ENCODE peak calls at places on chromosomes 4 and X, in nine cellular contexts. K is astrocyte of the spinal cord, A is BJ, G is A673, U is kidney epithelial cell, D is fibroblast of pulmonary artery, T is tibial artery, J is fibroblast of mammary gland, Z is aorta. E is an unnamed sample.

GRCh38 chr4:4735870-4736269 is 123.6 kb upstream of the MSX1 start:
- DNase-seq in K (peak), A (no peak), G (no peak), U (no peak), D (peak), T (no peak), J (peak), Z (no peak), E (no peak)

GRCh38 chr4:142414336-142414945 is 431.7 kb downstream of the INPP4B start:
- DNase-seq in K (no peak), A (no peak), G (peak), U (no peak), D (peak), T (no peak), J (no peak), Z (no peak), E (no peak)

GRCh38 chrX:109336141-109336540 is 145.7 kb downstream of the GUCY2F start:
- DNase-seq in K (no peak), A (no peak), G (no peak), U (no peak), D (no peak), T (no peak), J (no peak), Z (no peak), E (no peak)

GRCh38 chr4:41839945-41840854 is 91.7 kb upstream of the PHOX2B start:
- DNase-seq in K (no peak), A (no peak), G (no peak), U (no peak), D (no peak), T (no peak), J (no peak), Z (no peak), E (no peak)

GRCh38 chr4:16579866-16580265 is 318.6 kb downstream of the LDB2 start:
- DNase-seq in K (peak), A (no peak), G (no peak), U (peak), D (no peak), T (no peak), J (peak), Z (no peak), E (no peak)

GRCh38 chr4:37244583-37245390 is at the start of gene NWD2:
- DNase-seq in K (peak), A (no peak), G (peak), U (no peak), D (peak), T (no peak), J (no peak), Z (no peak), E (no peak)

GRCh38 chrX:5644786-5645185 is 583.9 kb downstream of the NLGN4X start:
- DNase-seq in K (no peak), A (no peak), G (no peak), U (no peak), D (no peak), T (no peak), J (no peak), Z (no peak), E (no peak)

GRCh38 chrX:67613366-67613765 is 69.5 kb downstream of the AR start:
- DNase-seq in K (no peak), A (no peak), G (no peak), U (no peak), D (peak), T (no peak), J (peak), Z (no peak), E (no peak)

GRCh38 chr4:150784305-150784704 is 202.4 kb downstream of the MAB21L2 start:
- DNase-seq in K (no peak), A (no peak), G (no peak), U (no peak), D (no peak), T (no peak), J (no peak), Z (no peak), E (no peak)

GRCh38 chr4:40844261-40844660 is 94.5 kb downstream of the NSUN7 start:
- DNase-seq in K (no peak), A (no peak), G (no peak), U (no peak), D (no peak), T (no peak), J (no peak), Z (no peak), E (no peak)

GRCh38 chrX:123648028-123648810 is 84.6 kb downstream of the THOC2 start:
- DNase-seq in K (peak), A (no peak), G (peak), U (peak), D (peak), T (no peak), J (peak), Z (no peak), E (no peak)

GRCh38 chrX:78199851-78200250 is 60.4 kb upstream of the TAF9B start:
- DNase-seq in K (peak), A (no peak), G (peak), U (no peak), D (peak), T (no peak), J (peak), Z (no peak), E (no peak)

GRCh38 chr4:119139822-119140252 is 4.2 kb downstream of the MYOZ2 start:
- DNase-seq in K (no peak), A (no peak), G (no peak), U (no peak), D (no peak), T (no peak), J (no peak), Z (no peak), E (no peak)

GRCh38 chrX:75546724-75547123 is 23.9 kb upstream of the ZDHHC15 start:
- DNase-seq in K (no peak), A (no peak), G (no peak), U (no peak), D (no peak), T (no peak), J (no peak), Z (no peak), E (no peak)
- H3K4me3 ChIP-seq in K (no peak), A (no peak), G (no peak), U (no peak), D (no peak), T (no peak), J (no peak), Z (no peak), E (no peak)

GRCh38 chr4:102342404-102343074 is 2.7 kb downstream of the SLC39A8 start:
- DNase-seq in K (no peak), A (no peak), G (no peak), U (no peak), D (no peak), T (no peak), J (no peak), Z (no peak), E (no peak)
- H3K4me3 ChIP-seq in K (no peak), A (no peak), G (no peak), U (no peak), D (no peak), T (no peak), J (no peak), Z (no peak), E (no peak)

GRCh38 chrX:13013353-13014110 is 30.9 kb downstream of the FAM9C start:
- DNase-seq in K (no peak), A (no peak), G (peak), U (no peak), D (peak), T (peak), J (peak), Z (no peak), E (no peak)
- H3K4me3 ChIP-seq in K (no peak), A (no peak), G (no peak), U (no peak), D (no peak), T (no peak), J (no peak), Z (no peak), E (no peak)

DNA sequence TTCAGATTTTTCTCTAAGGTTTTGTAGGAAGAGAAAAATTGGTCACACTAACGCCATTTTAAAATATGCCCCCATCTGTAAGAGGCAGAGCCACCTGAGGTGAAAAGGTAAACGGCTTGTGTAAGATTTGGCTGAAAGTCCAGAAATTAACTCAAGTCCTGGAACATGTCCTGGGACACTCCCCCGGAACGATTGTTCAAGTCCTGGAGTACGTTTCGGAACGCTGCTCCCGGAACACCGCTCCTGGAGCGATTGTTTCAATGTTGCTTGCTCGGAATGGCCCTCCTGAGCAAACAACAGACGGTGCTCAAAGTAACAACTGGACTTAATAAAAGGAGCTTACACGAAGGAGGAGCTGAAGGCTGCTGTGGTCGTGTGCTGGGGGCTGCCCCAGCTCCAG is 796.5 kb upstream of the SLIT2 start:
- DNase-seq in K (no peak), A (no peak), G (no peak), U (no peak), D (no peak), T (no peak), J (no peak), Z (no peak), E (no peak)
- H3K4me3 ChIP-seq in K (no peak), A (no peak), G (no peak), U (no peak), D (no peak), T (no peak), J (peak), Z (no peak), E (no peak)

DNA sequence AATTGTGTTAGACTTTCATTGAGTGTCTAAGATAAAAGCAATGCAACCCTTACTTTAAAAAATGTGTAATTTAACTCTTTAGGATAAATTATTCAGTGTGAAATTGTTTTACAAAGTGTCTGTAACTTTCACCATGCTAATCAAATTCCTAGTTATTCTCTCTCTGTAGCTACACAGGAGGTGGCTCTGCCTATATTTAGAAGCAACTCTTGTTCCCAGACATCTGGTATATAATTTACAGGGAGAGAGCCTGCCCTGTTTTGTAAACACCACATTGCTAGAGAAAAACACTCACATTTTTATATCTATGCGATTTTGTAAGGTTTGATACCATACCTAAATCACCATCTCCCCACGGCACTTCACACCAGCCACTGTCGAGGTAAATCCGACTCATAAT is 35.4 kb upstream of the SPATA4 start:
- DNase-seq in K (peak), A (no peak), G (no peak), U (no peak), D (no peak), T (no peak), J (no peak), Z (no peak), E (no peak)
- H3K4me3 ChIP-seq in K (no peak), A (no peak), G (no peak), U (no peak), D (no peak), T (no peak), J (no peak), Z (no peak), E (peak)

GRCh38 chr4:110619401-110620247 is 3.3 kb downstream of the PITX2 start:
- DNase-seq in K (no peak), A (no peak), G (no peak), U (no peak), D (no peak), T (no peak), J (no peak), Z (no peak), E (no peak)
- H3K4me3 ChIP-seq in K (no peak), A (no peak), G (no peak), U (no peak), D (no peak), T (no peak), J (no peak), Z (no peak), E (peak)

GRCh38 chr4:185774076-185774731 is 37.8 kb downstream of the SORBS2 start:
- DNase-seq in K (peak), A (no peak), G (no peak), U (no peak), D (no peak), T (no peak), J (no peak), Z (no peak), E (no peak)

GRCh38 chr4:185775792-185776555 is 36.0 kb downstream of the SORBS2 start:
- DNase-seq in K (peak), A (no peak), G (no peak), U (no peak), D (no peak), T (no peak), J (no peak), Z (no peak), E (no peak)

GRCh38 chr4:185773419-185773818 is 38.6 kb downstream of the SORBS2 start:
- DNase-seq in K (no peak), A (no peak), G (no peak), U (no peak), D (no peak), T (peak), J (no peak), Z (peak), E (no peak)

GRCh38 chr4:185772391-185773093 is 39.5 kb downstream of the SORBS2 start:
- DNase-seq in K (no peak), A (no peak), G (no peak), U (no peak), D (no peak), T (no peak), J (no peak), Z (no peak), E (no peak)

DNA sequence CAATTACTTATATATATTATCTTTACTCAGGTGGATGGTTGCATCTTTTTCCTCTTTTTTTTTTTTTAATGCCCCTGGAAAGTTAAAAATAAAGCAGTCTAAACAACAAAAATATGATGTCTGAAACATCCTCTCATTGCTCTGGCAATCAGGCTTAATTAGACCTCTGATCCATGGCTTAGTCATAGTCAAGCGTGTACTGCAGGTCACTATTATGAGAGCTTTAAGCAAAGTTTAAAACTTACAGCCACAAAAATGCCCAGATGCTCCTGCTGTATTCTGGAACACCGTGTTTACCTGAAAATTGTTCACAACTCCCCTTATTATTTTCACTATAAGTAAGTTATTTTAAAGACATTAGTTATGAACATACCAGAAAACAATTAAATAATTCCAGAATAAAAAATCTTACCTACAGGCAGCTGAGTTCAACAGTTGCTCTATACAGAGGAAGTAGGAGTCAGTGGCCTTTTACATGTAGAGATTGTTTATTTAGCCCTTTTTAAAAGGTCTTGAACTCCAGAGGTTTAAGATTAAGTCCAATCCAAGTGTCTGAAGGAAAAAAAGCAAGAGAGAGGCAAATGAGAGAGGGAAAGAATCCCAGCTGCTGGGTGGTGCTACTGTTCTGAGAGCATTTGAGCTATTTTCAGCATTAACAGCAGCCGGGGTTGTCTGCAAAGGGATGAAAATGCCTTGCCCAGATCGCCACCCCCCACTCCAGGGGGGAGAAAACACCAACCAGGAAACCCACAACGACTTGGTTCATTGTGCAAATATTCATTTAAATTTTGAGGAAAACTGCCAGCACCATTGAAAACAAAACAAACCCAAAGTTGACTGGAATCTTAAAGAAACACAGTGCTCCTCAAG is 36.9 kb downstream of the SORBS2 start:
- DNase-seq in K (peak), A (peak), G (no peak), U (no peak), D (peak), T (peak), J (peak), Z (peak), E (no peak)
- H3K4me3 ChIP-seq in K (peak), A (peak), G (no peak), U (no peak), D (peak), T (peak), J (no peak), Z (peak), E (peak)

GRCh38 chr4:137541866-137542648 is 9.8 kb upstream of the PCDH18 start:
- DNase-seq in K (no peak), A (no peak), G (no peak), U (no peak), D (no peak), T (no peak), J (no peak), Z (no peak), E (no peak)
- H3K4me3 ChIP-seq in K (no peak), A (no peak), G (no peak), U (no peak), D (no peak), T (peak), J (peak), Z (no peak), E (peak)

DNA sequence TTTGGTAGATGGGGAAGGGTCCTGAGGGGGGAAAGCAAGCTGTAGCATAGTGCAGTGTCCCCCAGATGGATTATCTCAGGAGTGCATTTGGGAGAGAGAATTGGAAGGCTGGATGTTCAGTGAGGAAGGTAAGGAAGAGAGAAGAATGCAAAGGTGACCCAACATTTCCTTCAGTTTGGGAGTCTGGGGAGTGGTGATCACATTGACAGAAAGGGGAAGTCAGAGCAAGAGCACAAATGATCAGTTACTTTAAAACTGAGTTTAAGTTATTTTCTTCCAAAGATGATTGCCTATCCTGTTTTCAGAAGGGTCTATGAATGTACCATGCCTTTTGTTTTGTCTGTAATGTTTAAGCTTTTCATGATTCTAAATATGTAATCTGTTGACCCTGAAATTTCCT is 47.6 kb downstream of the ARHGAP10 start:
- DNase-seq in K (no peak), A (no peak), G (no peak), U (no peak), D (no peak), T (no peak), J (no peak), Z (no peak), E (no peak)
- H3K4me3 ChIP-seq in K (no peak), A (no peak), G (no peak), U (no peak), D (no peak), T (no peak), J (no peak), Z (no peak), E (no peak)

DNA sequence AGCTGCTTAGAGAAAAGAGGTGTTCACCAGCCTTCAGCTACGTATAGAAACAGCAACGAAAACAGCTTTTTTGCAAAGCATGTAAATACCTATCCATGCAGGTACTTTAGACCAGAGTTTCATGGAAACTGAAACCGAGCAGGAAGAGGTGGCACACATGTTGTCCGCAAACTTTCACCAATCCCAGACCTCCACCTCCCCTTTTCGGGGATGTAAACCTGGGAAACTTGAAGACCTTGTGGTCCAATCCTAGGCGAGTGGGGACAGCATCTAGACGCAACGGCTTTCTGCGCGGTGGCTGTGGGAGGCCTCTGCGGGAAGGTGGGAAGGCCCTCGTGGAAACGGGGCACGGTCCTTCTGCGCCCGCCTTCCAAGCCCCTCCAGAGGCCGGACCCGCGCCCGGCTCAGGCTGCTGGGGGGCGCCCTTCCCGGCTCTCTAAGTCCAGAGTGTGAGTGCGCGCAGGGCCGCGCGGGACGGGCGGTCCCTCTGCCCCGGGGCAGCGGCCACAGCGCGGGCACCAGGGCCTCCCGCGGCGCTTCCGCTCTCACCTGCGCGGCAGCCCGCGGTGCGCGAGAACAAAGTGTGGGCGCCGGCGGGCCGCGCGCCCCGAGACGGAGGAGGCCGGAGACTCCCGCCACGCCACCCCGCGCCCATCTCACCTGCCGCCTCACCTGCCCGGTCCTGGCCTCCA is 831 bp upstream of the SHROOM2 start:
- DNase-seq in K (no peak), A (no peak), G (no peak), U (no peak), D (no peak), T (no peak), J (no peak), Z (no peak), E (no peak)
- H3K4me3 ChIP-seq in K (no peak), A (no peak), G (peak), U (peak), D (peak), T (peak), J (no peak), Z (peak), E (peak)